ENCODE peak calls at places on chromosomes 4 and X, in seven cellular contexts. X is MM.1S; T is iris pigment epithelial cell; I is nucleus accumbens; D is right atrium auricular region; M is stimulated activated CD8-positive, alpha-beta memory T cell treated with anti-CD3 and anti-CD28 coated beads, Interleukin-2, amount 100 ng/mL, for 1 hour; P is HTR-8/SVneo. S is an unnamed sample.

GRCh38 chr4:152539556-152540292 is 3.8 kb upstream of the FBXW7 start:
- DNase-seq in X (no peak), T (no peak), I (no peak), D (no peak), M (no peak), P (no peak), S (no peak)

GRCh38 chr4:25867781-25868180 is 5.0 kb upstream of the SEL1L3 start:
- DNase-seq in X (no peak), T (no peak), I (no peak), D (no peak), M (no peak), P (no peak), S (no peak)

GRCh38 chrX:38315186-38315585 is 12.1 kb downstream of the RPGR start:
- DNase-seq in X (no peak), T (no peak), I (no peak), D (no peak), M (no peak), P (no peak), S (no peak)

GRCh38 chr4:51862781-51863180 is 19.8 kb downstream of the DCUN1D4 start:
- DNase-seq in X (no peak), T (no peak), I (no peak), D (no peak), M (no peak), P (no peak), S (no peak)

GRCh38 chrX:13487731-13488505 is 81.5 kb upstream of the EGFL6 start:
- DNase-seq in X (peak; percentile 46), T (peak; percentile 90), I (no peak), D (no peak), M (no peak), P (peak; percentile 75), S (peak; percentile 79)

GRCh38 chr4:152189451-152190179 is 346.3 kb downstream of the FBXW7 start:
- DNase-seq in X (peak; percentile 71), T (no peak), I (no peak), D (no peak), M (no peak), P (no peak), S (peak; percentile 77)

GRCh38 chr4:183876268-183876934 is 28.7 kb upstream of the STOX2 start:
- DNase-seq in X (no peak), T (peak; percentile 65), I (peak; percentile 10), D (peak; percentile 84), M (no peak), P (peak; percentile 54), S (no peak)

GRCh38 chr4:185127021-185127925 is 15.8 kb upstream of the SLC25A4 start:
- DNase-seq in X (no peak), T (peak; percentile 22), I (peak; percentile 33), D (no peak), M (no peak), P (no peak), S (no peak)

GRCh38 chrX:13128104-13128503 is 83.7 kb upstream of the FAM9C start:
- DNase-seq in X (no peak), T (peak; percentile 57), I (no peak), D (no peak), M (no peak), P (no peak), S (no peak)

GRCh38 chr4:110944501-110944900 is 321.6 kb upstream of the PITX2 start:
- DNase-seq in X (no peak), T (no peak), I (no peak), D (no peak), M (no peak), P (no peak), S (no peak)

GRCh38 chr4:66769436-66769835 is 775.9 kb downstream of the CENPC start:
- DNase-seq in X (no peak), T (no peak), I (no peak), D (no peak), M (no peak), P (no peak), S (no peak)

S was measured in GM12865.